ENCODE peak calls at places on chromosomes 4 and X, in ten cellular contexts. T is GM20000, Q is NCI-H774, N is head of caudate nucleus, E is T-helper 1 cell, U is AG04450, M is WERI-Rb-1, J is NCI-H1092 treated with DMSO at 0.1 percent for 48 hours, S is nucleus accumbens, D is left kidney. F is an unnamed sample.

GRCh38 chrX:101022020-101022419 is 29.9 kb downstream of the TRMT2B start:
- DNase-seq in T (no peak), Q (no peak), N (no peak), E (no peak), U (no peak), M (no peak), J (no peak), S (no peak), D (no peak), F (no peak)

GRCh38 chrX:34491126-34491525 is 166.0 kb downstream of the TMEM47 start:
- DNase-seq in T (no peak), Q (no peak), N (no peak), E (no peak), U (no peak), M (no peak), J (no peak), S (no peak), D (no peak), F (no peak)

GRCh38 chrX:143663755-143664154 is 27.9 kb upstream of the SLITRK4 start:
- DNase-seq in T (no peak), Q (no peak), N (no peak), E (no peak), U (no peak), M (no peak), J (no peak), S (no peak), D (no peak), F (no peak)

GRCh38 chr4:41287005-41287404 is 30.3 kb downstream of the UCHL1 start:
- DNase-seq in T (no peak), Q (no peak), N (no peak), E (no peak), U (peak; percentile 16), M (no peak), J (no peak), S (no peak), D (peak; percentile 55), F (no peak)

GRCh38 chr4:2927016-2927695 is 36.0 kb downstream of the NOP14 start:
- DNase-seq in T (no peak), Q (no peak), N (no peak), E (no peak), U (no peak), M (no peak), J (no peak), S (no peak), D (no peak), F (no peak)

GRCh38 chr4:56727150-56727549 is 46.1 kb upstream of the HOPX start:
- DNase-seq in T (no peak), Q (no peak), N (no peak), E (no peak), U (no peak), M (no peak), J (no peak), S (no peak), D (no peak), F (no peak)

GRCh38 chrX:18377802-18378201 is 23.3 kb upstream of the SCML2 start:
- DNase-seq in T (peak; percentile 27), Q (peak; percentile 23), N (no peak), E (no peak), U (no peak), M (peak; percentile 50), J (peak; percentile 35), S (no peak), D (peak; percentile 63), F (peak; percentile 24)

GRCh38 chr4:102103368-102103767 is 241.9 kb downstream of the SLC39A8 start:
- DNase-seq in T (no peak), Q (no peak), N (no peak), E (no peak), U (no peak), M (no peak), J (no peak), S (no peak), D (no peak), F (no peak)

GRCh38 chrX:132292753-132293152 is 73.5 kb upstream of the RAP2C start:
- DNase-seq in T (peak; percentile 42), Q (no peak), N (no peak), E (no peak), U (peak; percentile 15), M (peak; percentile 32), J (no peak), S (no peak), D (peak; percentile 77), F (no peak)

GRCh38 chrX:141879616-141880015 is 24.1 kb upstream of the MAGEC1 start:
- DNase-seq in T (no peak), Q (no peak), N (no peak), E (no peak), U (no peak), M (no peak), J (peak; percentile 9), S (no peak), D (no peak), F (no peak)

GRCh38 chr4:6999172-7000086 is 43.7 kb upstream of the TADA2B start:
- DNase-seq in T (no peak), Q (no peak), N (no peak), E (no peak), U (no peak), M (no peak), J (no peak), S (no peak), D (no peak), F (peak; percentile 11)

GRCh38 chr4:100494166-100494565 is 23.7 kb downstream of the EMCN start:
- DNase-seq in T (no peak), Q (no peak), N (no peak), E (no peak), U (no peak), M (no peak), J (no peak), S (no peak), D (no peak), F (no peak)

GRCh38 chr4:153479118-153479517 is 13.0 kb downstream of the TMEM131L start:
- DNase-seq in T (no peak), Q (no peak), N (no peak), E (no peak), U (no peak), M (no peak), J (no peak), S (no peak), D (no peak), F (no peak)

GRCh38 chr4:26484538-26484937 is 5.7 kb downstream of the CCKAR start:
- DNase-seq in T (no peak), Q (no peak), N (no peak), E (no peak), U (no peak), M (no peak), J (no peak), S (no peak), D (no peak), F (no peak)